ENCODE peak calls at places on chromosomes 4 and X, in six cellular contexts. U is D341Med; H is activated T-cell treated with anti-CD3 and anti-CD28 coated beads for 1 hour; V is GM13976; L is PC-3; Z is activated naive CD8-positive, alpha-beta T cell treated with anti-CD3 and anti-CD28 coated beads for 36 hours. R is an unnamed sample.

GRCh38 chr4:19438228-19438627 is 813.5 kb upstream of the SLIT2 start:
- DNase-seq in U (no peak), H (no peak), V (no peak), L (peak; percentile 67), Z (no peak), R (no peak)

GRCh38 chrX:68998716-68999115 is 166.5 kb downstream of the PJA1 start:
- DNase-seq in U (no peak), H (no peak), V (no peak), L (peak; percentile 31), Z (no peak), R (no peak)

GRCh38 chr4:139734201-139734874 is 68.7 kb downstream of the MGST2 start:
- DNase-seq in U (no peak), H (no peak), V (no peak), L (no peak), Z (no peak), R (no peak)

GRCh38 chr4:184417802-184418511 is 56.4 kb downstream of the IRF2 start:
- DNase-seq in U (no peak), H (no peak), V (peak; percentile 59), L (peak; percentile 89), Z (no peak), R (no peak)

GRCh38 chr4:20532096-20532495 is 168.2 kb upstream of the PACRGL start:
- DNase-seq in U (no peak), H (no peak), V (no peak), L (no peak), Z (no peak), R (no peak)

GRCh38 chrX:12447448-12448154 is 309.3 kb downstream of the FRMPD4 start:
- DNase-seq in U (no peak), H (no peak), V (no peak), L (peak; percentile 80), Z (no peak), R (no peak)

GRCh38 chrX:132059973-132060540 is 37.0 kb downstream of the STK26 start:
- DNase-seq in U (no peak), H (no peak), V (no peak), L (peak; percentile 12), Z (no peak), R (no peak)

GRCh38 chrX:22196151-22196550 is 76.6 kb upstream of the CBLL2 start:
- DNase-seq in U (no peak), H (no peak), V (no peak), L (peak; percentile 3), Z (no peak), R (no peak)

GRCh38 chr4:24980064-24980690 is 50.6 kb downstream of the LGI2 start:
- DNase-seq in U (peak; percentile 75), H (peak; percentile 20), V (peak; percentile 59), L (peak; percentile 73), Z (peak; percentile 35), R (peak; percentile 17)

GRCh38 chr4:141898336-141898735 is 262.0 kb downstream of the IL15 start:
- DNase-seq in U (no peak), H (no peak), V (no peak), L (no peak), Z (no peak), R (no peak)

GRCh38 chr4:2729533-2729875 is 26.6 kb downstream of the TNIP2 start:
- DNase-seq in U (no peak), H (no peak), V (no peak), L (no peak), Z (no peak), R (no peak)

GRCh38 chr4:102759835-102760644 is 728 bp downstream of the MANBA start:
- DNase-seq in U (no peak), H (no peak), V (peak; percentile 70), L (peak; percentile 30), Z (peak; percentile 2), R (peak; percentile 1)

GRCh38 chr4:143359794-143360193 is 23.1 kb downstream of the GAB1 start:
- DNase-seq in U (no peak), H (no peak), V (no peak), L (no peak), Z (no peak), R (no peak)

GRCh38 chr4:170259631-170260153 is 169.9 kb upstream of the AADAT start:
- DNase-seq in U (peak; percentile 74), H (no peak), V (peak; percentile 50), L (peak; percentile 92), Z (peak; percentile 27), R (no peak)